ENCODE peak calls at places on chromosome 20, in four cellular contexts. A is K562, Y is transverse colon, E is upper lobe of left lung. K is an unnamed sample.

GRCh38 chr20:4674672-4675071 is 47.0 kb upstream of the PRND start:
- DNase-seq in A (no peak), Y (no peak), E (no peak), K (no peak)

GRCh38 chr20:17693534-17694001 is 6.2 kb upstream of the BANF2 start:
- DNase-seq in A (no peak), Y (no peak), E (no peak), K (peak)

GRCh38 chr20:17691758-17692157 is 8.0 kb upstream of the BANF2 start:
- DNase-seq in A (no peak), Y (no peak), E (no peak), K (no peak)

GRCh38 chr20:47703748-47704147 is 81.5 kb downstream of the SULF2 start:
- DNase-seq in A (no peak), Y (no peak), E (no peak), K (no peak)

GRCh38 chr20:3420211-3420707 is 12.8 kb upstream of the DNAAF9 start:
- DNase-seq in A (no peak), Y (peak), E (peak), K (peak)

GRCh38 chr20:41632896-41633295 is 14.7 kb upstream of the CHD6 start:
- DNase-seq in A (no peak), Y (no peak), E (no peak), K (no peak)

GRCh38 chr20:4781211-4781610 is 59.5 kb downstream of the PRND start:
- DNase-seq in A (no peak), Y (no peak), E (no peak), K (no peak)

GRCh38 chr20:12086359-12086758 is 168.7 kb downstream of the BTBD3 start:
- DNase-seq in A (no peak), Y (no peak), E (no peak), K (no peak)

GRCh38 chr20:11117808-11118528 is 444.2 kb upstream of the JAG1 start:
- DNase-seq in A (no peak), Y (no peak), E (no peak), K (no peak)

GRCh38 chr20:6014017-6014416 is 39.8 kb downstream of the LRRN4 start:
- DNase-seq in A (no peak), Y (no peak), E (no peak), K (no peak)

GRCh38 chr20:53844259-53844658 is 226.1 kb downstream of the BCAS1 start:
- DNase-seq in A (no peak), Y (no peak), E (no peak), K (no peak)

GRCh38 chr20:17520583-17520982 is 10.6 kb downstream of the BFSP1 start:
- DNase-seq in A (no peak), Y (no peak), E (no peak), K (no peak)

GRCh38 chr20:23061713-23062561 is 12.5 kb upstream of the THBD start:
- DNase-seq in A (no peak), Y (peak), E (peak), K (peak)

GRCh38 chr20:1430004-1430451 is 36.6 kb downstream of the NSFL1C start:
- DNase-seq in A (no peak), Y (no peak), E (no peak), K (no peak)

GRCh38 chr20:34522969-34523871 is 7.0 kb downstream of the DYNLRB1 start:
- DNase-seq in A (peak), Y (peak), E (peak), K (no peak)

GRCh38 chr20:58044286-58044685 is 184.2 kb downstream of the ANKRD60 start:
- DNase-seq in A (no peak), Y (no peak), E (no peak), K (no peak)

GRCh38 chr20:60071965-60072364 is 113.7 kb downstream of the CDH26 start:
- DNase-seq in A (no peak), Y (no peak), E (no peak), K (no peak)

GRCh38 chr20:47411161-47411560 is 54.7 kb upstream of the ZMYND8 start:
- DNase-seq in A (no peak), Y (no peak), E (no peak), K (no peak)

GRCh38 chr20:19361801-19362200 is 149.4 kb downstream of the SLC24A3 start:
- DNase-seq in A (no peak), Y (no peak), E (no peak), K (no peak)

GRCh38 chr20:59248031-59248684 is 52.3 kb upstream of the EDN3 start:
- DNase-seq in A (no peak), Y (no peak), E (no peak), K (no peak)

GRCh38 chr20:53934421-53935352 is 135.7 kb downstream of the BCAS1 start:
- DNase-seq in A (peak), Y (no peak), E (peak), K (no peak)

GRCh38 chr20:43919686-43920403 is 5.2 kb downstream of the TOX2 start:
- DNase-seq in A (no peak), Y (no peak), E (no peak), K (no peak)

GRCh38 chr20:25247100-25247665 is 702 bp upstream of the PYGB start:
- DNase-seq in A (peak), Y (peak), E (peak), K (peak)

GRCh38 chr20:2840967-2841531 is 504 bp downstream of the VPS16 start:
- DNase-seq in A (peak), Y (peak), E (peak), K (peak)

GRCh38 chr20:32483351-32484220 is 101.5 kb downstream of the NOL4L start:
- DNase-seq in A (no peak), Y (peak), E (peak), K (peak)

GRCh38 chr20:58406422-58407001 is 17.5 kb downstream of the VAPB start:
- DNase-seq in A (no peak), Y (no peak), E (no peak), K (no peak)

GRCh38 chr20:35120012-35120701 is 27.0 kb downstream of the EDEM2 start:
- DNase-seq in A (peak), Y (no peak), E (peak), K (no peak)

GRCh38 chr20:15759546-15760216 is 813.6 kb downstream of the KIF16B start:
- DNase-seq in A (no peak), Y (no peak), E (no peak), K (no peak)
- TF ChIP-seq POLR2AphosphoS5 in A (no peak), Y (peak), E (no peak), K (peak)

DNA sequence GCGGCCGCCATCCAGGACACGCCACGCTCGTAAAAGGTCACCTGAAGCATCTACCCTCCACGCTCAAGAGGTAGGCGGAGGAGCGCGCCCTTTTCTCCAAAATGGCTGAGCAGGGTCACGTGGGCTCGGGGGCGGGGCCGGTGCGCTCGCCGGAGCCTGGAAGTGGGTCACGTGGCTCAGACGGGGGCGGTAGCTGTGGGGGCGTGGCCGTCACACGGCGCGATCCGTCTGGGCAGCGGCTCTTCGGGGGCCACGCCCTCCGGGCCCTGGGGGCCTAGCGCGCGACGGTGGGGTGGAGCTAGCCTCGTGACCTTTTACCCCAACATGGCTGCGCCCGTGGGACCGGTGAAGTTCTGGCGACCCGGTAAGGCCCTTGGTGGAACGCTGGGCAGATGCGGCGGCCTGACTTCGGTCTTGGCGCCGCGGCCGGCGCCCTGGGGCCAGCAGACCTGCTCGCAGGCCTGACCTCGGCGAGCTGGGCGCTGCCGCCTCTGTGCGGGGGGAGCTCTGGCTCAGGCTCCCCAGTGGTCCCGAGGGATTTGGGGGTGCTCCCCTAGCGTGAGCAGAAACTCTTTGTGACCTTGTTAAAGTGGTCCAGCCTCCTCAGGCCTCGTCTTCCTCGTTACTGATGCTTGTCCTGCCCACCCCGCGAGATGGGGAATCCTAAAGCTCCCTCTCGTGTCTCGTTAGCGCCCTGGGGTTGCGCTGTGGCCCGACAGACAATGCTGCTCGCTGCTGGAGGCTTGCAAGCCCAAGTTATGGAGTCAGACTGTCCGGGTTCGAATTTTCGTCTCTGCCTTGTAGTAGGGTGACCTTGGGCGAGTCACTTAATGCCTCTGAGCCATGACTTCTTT is at the start of gene DHX35:
- DNase-seq in A (peak), Y (peak), E (peak), K (peak)
- TF ChIP-seq POLR2A in A (peak), Y (peak), E (no peak), K (no peak)

GRCh38 chr20:37365760-37366638 is 20.1 kb downstream of the SRC start:
- DNase-seq in A (no peak), Y (no peak), E (peak), K (peak)
- TF ChIP-seq EP300 in A (no peak), Y (no peak), E (no peak), K (no peak)

GRCh38 chr20:61353261-61353995 is 101.4 kb downstream of the CDH4 start:
- DNase-seq in A (no peak), Y (no peak), E (no peak), K (no peak)

GRCh38 chr20:61352381-61353260 is 100.6 kb downstream of the CDH4 start:
- DNase-seq in A (no peak), Y (no peak), E (no peak), K (no peak)

GRCh38 chr20:61346996-61347906 is 95.2 kb downstream of the CDH4 start:
- DNase-seq in A (no peak), Y (no peak), E (no peak), K (no peak)

GRCh38 chr20:61350500-61351250 is 98.6 kb downstream of the CDH4 start:
- DNase-seq in A (no peak), Y (no peak), E (no peak), K (peak)

GRCh38 chr20:61349447-61350165 is 97.5 kb downstream of the CDH4 start:
- DNase-seq in A (no peak), Y (no peak), E (no peak), K (peak)
- TF ChIP-seq POLR2AphosphoS5 in A (no peak), Y (no peak), E (no peak), K (no peak)

GRCh38 chr20:50423758-50424157 is 86.4 kb upstream of the PTPN1 start:
- DNase-seq in A (no peak), Y (no peak), E (no peak), K (no peak)
- TF ChIP-seq POLR2A in A (no peak), Y (no peak), E (no peak), K (no peak)

GRCh38 chr20:8749986-8750385 is 318.9 kb upstream of the PLCB4 start:
- DNase-seq in A (no peak), Y (no peak), E (no peak), K (no peak)
- TF ChIP-seq EP300 in A (no peak), Y (no peak), E (no peak), K (no peak)

DNA sequence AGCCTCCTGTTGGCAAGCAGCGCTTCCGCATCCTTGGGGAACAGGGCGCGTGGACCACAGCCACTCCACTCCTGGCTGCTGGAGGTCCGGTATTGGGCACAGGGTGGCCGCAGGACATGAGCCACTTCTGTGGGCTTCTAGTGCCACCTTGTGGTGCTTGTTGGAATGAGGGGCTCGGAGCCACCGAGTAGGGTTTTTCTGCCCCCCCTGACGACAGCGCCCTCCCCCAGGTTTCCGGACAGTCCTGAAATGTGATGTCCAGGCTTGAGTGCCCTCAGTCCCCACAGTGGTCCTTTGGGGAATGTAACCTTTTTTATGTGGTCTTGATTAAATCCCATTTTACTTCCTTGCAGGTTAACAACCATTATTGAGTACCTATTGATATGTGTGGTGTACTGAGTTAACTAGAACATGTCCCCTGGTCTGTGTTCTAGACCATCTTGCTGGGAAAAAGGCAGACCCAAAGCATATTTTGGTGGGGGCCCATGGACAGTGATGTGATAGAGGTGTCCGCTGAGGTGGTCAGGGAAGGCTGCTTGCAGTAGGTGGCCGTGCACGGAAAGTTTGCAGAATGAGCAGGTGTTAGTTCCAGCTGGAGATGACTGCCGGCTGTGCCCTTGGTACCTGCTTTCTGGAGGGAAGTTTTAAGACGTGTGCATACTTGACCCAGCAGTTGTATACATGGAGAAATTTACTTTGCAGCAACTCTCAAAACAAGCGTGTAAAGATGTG is 70.0 kb downstream of the PTPN1 start:
- DNase-seq in A (peak), Y (peak), E (no peak), K (peak)
- TF ChIP-seq POLR2AphosphoS5 in A (no peak), Y (peak), E (peak), K (peak)

GRCh38 chr20:62858059-62858458 is 3.6 kb downstream of the TCFL5 start:
- DNase-seq in A (no peak), Y (no peak), E (no peak), K (peak)

GRCh38 chr20:62861732-62862336 is at the start of gene TCFL5:
- DNase-seq in A (peak), Y (peak), E (peak), K (peak)

GRCh38 chr20:62860924-62861691 is 514 bp downstream of the TCFL5 start:
- DNase-seq in A (peak), Y (no peak), E (no peak), K (no peak)

GRCh38 chr20:62859721-62860120 is 1.9 kb downstream of the TCFL5 start:
- DNase-seq in A (no peak), Y (no peak), E (no peak), K (no peak)

GRCh38 chr20:62860391-62860923 is 1.2 kb downstream of the TCFL5 start:
- DNase-seq in A (no peak), Y (no peak), E (no peak), K (no peak)
- TF ChIP-seq POLR2A in A (no peak), Y (no peak), E (no peak), K (no peak)